ENCODE peak calls at places on chromosome 10, in nine cellular contexts. G is uterus, E is mammary epithelial cell, S is A549, I is adipocyte, U is lung, V is ascending aorta, P is cardiac muscle cell, T is heart left ventricle. L is an unnamed sample. For H3K4me1, the result is how much of the 10 kb centered on the place peaks cover.

GRCh38 chr10:77631241-77631640 is 6.4 kb downstream of the KCNMA1 start:
- DNase-seq in G (no peak), E (no peak), S (no peak), I (no peak), U (no peak), V (no peak), P (no peak), T (no peak), L (no peak)

GRCh38 chr10:45180507-45180906 is 134.9 kb downstream of the OR13A1 start:
- DNase-seq in G (no peak), E (no peak), S (no peak), I (no peak), U (no peak), V (no peak), P (no peak), T (no peak), L (no peak)

GRCh38 chr10:96998329-96998888 is 166.3 kb downstream of the LCOR start:
- DNase-seq in G (no peak), E (no peak), S (no peak), I (no peak), U (no peak), V (no peak), P (peak), T (no peak), L (no peak)

GRCh38 chr10:65341323-65341922 is 1584.4 kb upstream of the LRRTM3 start:
- DNase-seq in G (no peak), E (peak), S (no peak), I (no peak), U (no peak), V (no peak), P (peak), T (peak), L (no peak)

GRCh38 chr10:84230359-84230758 is 5.0 kb upstream of the LRIT2 start:
- DNase-seq in G (no peak), E (no peak), S (no peak), I (no peak), U (no peak), V (no peak), P (no peak), T (no peak), L (no peak)

GRCh38 chr10:114441107-114441506 is 36.8 kb upstream of the AFAP1L2 start:
- DNase-seq in G (no peak), E (no peak), S (no peak), I (no peak), U (no peak), V (no peak), P (no peak), T (no peak), L (no peak)

GRCh38 chr10:77873558-77874380 is 52.8 kb downstream of the DLG5 start:
- DNase-seq in G (peak), E (peak), S (peak), I (peak), U (peak), V (no peak), P (peak), T (no peak), L (no peak)

GRCh38 chr10:127983701-127984100 is 76.8 kb downstream of the PTPRE start:
- DNase-seq in G (no peak), E (no peak), S (no peak), I (no peak), U (no peak), V (no peak), P (no peak), T (no peak), L (no peak)

GRCh38 chr10:42477170-42477569 is 161.2 kb downstream of the ZNF33B start:
- DNase-seq in G (no peak), E (no peak), S (no peak), I (no peak), U (no peak), V (no peak), P (no peak), T (no peak), L (no peak)

GRCh38 chr10:72108811-72109618 is 20.7 kb upstream of the SPOCK2 start:
- DNase-seq in G (no peak), E (no peak), S (no peak), I (no peak), U (no peak), V (no peak), P (no peak), T (no peak), L (no peak)

GRCh38 chr10:97136744-97137143 is 49.0 kb downstream of the SLIT1 start:
- DNase-seq in G (no peak), E (no peak), S (no peak), I (no peak), U (no peak), V (no peak), P (no peak), T (no peak), L (no peak)

GRCh38 chr10:13299437-13300287 is at the start of gene PHYH:
- DNase-seq in G (peak), E (peak), S (peak), I (peak), U (peak), V (peak), P (peak), T (peak), L (peak)

GRCh38 chr10:88881922-88882645 is 2.0 kb downstream of the STAMBPL1 start:
- DNase-seq in G (no peak), E (no peak), S (no peak), I (peak), U (no peak), V (no peak), P (peak), T (no peak), L (no peak)

GRCh38 chr10:63128443-63128842 is 4.7 kb upstream of the NRBF2 start:
- DNase-seq in G (no peak), E (no peak), S (no peak), I (no peak), U (no peak), V (no peak), P (no peak), T (no peak), L (no peak)

GRCh38 chr10:133163889-133164815 is 4.1 kb downstream of the KNDC1 start:
- DNase-seq in G (peak), E (no peak), S (no peak), I (no peak), U (no peak), V (no peak), P (no peak), T (peak), L (no peak)

GRCh38 chr10:122112625-122113160 is 123.7 kb downstream of the TACC2 start:
- DNase-seq in G (peak), E (peak), S (peak), I (peak), U (peak), V (peak), P (peak), T (peak), L (no peak)

GRCh38 chr10:30749368-30749767 is 119.8 kb upstream of the LYZL2 start:
- DNase-seq in G (no peak), E (no peak), S (no peak), I (no peak), U (no peak), V (no peak), P (no peak), T (no peak), L (no peak)

GRCh38 chr10:8075282-8076260 is 21.1 kb downstream of the GATA3 start:
- DNase-seq in G (no peak), E (no peak), S (no peak), I (no peak), U (no peak), V (no peak), P (no peak), T (no peak), L (no peak)

GRCh38 chr10:82319558-82319957 is 444.6 kb downstream of the NRG3 start:
- DNase-seq in G (no peak), E (no peak), S (no peak), I (no peak), U (no peak), V (no peak), P (no peak), T (no peak), L (no peak)

GRCh38 chr10:30047430-30047829 is 12.0 kb downstream of the JCAD start:
- DNase-seq in G (no peak), E (no peak), S (no peak), I (no peak), U (no peak), V (no peak), P (no peak), T (no peak), L (no peak)

GRCh38 chr10:118962159-118962863 is 67.2 kb upstream of the NANOS1 start:
- DNase-seq in G (no peak), E (no peak), S (no peak), I (no peak), U (no peak), V (no peak), P (no peak), T (no peak), L (no peak)

GRCh38 chr10:72186633-72187330 is 29.0 kb upstream of the ANAPC16 start:
- DNase-seq in G (peak), E (peak), S (no peak), I (no peak), U (no peak), V (no peak), P (peak), T (peak), L (no peak)

GRCh38 chr10:13337827-13338196 is 10.3 kb downstream of the SEPHS1 start:
- DNase-seq in G (no peak), E (no peak), S (no peak), I (no peak), U (no peak), V (no peak), P (no peak), T (no peak), L (no peak)

GRCh38 chr10:87531908-87532622 is 27.4 kb downstream of the MINPP1 start:
- DNase-seq in G (no peak), E (no peak), S (no peak), I (peak), U (no peak), V (no peak), P (peak), T (no peak), L (no peak)

GRCh38 chr10:113058175-113058961 is 108.3 kb downstream of the TCF7L2 start:
- DNase-seq in G (no peak), E (peak), S (no peak), I (peak), U (no peak), V (no peak), P (peak), T (no peak), L (no peak)

GRCh38 chr10:49083256-49083655 is 32.1 kb downstream of the VSTM4 start:
- DNase-seq in G (peak), E (no peak), S (no peak), I (no peak), U (no peak), V (no peak), P (peak), T (peak), L (no peak)

GRCh38 chr10:70540789-70541360 is 61.7 kb downstream of the PRF1 start:
- DNase-seq in G (no peak), E (no peak), S (no peak), I (no peak), U (no peak), V (no peak), P (no peak), T (no peak), L (no peak)

GRCh38 chr10:36808625-36809362 is 316.6 kb upstream of the ANKRD30A start:
- DNase-seq in G (no peak), E (no peak), S (no peak), I (no peak), U (no peak), V (no peak), P (no peak), T (no peak), L (no peak)

GRCh38 chr10:60353519-60354258 is 36.0 kb downstream of the ANK3 start:
- DNase-seq in G (no peak), E (no peak), S (no peak), I (no peak), U (no peak), V (no peak), P (peak), T (peak), L (no peak)

GRCh38 chr10:5033061-5033770 is 29.6 kb upstream of the AKR1C2 start:
- DNase-seq in G (no peak), E (peak), S (peak), I (peak), U (no peak), V (no peak), P (peak), T (no peak), L (no peak)

GRCh38 chr10:78035025-78035424 is 1.4 kb downstream of the RPS24 start:
- DNase-seq in G (no peak), E (no peak), S (no peak), I (no peak), U (no peak), V (no peak), P (no peak), T (no peak), L (no peak)

GRCh38 chr10:43396061-43396927 is 12.7 kb downstream of the HNRNPF start:
- DNase-seq in G (peak), E (peak), S (peak), I (peak), U (peak), V (no peak), P (peak), T (peak), L (peak)

DNA sequence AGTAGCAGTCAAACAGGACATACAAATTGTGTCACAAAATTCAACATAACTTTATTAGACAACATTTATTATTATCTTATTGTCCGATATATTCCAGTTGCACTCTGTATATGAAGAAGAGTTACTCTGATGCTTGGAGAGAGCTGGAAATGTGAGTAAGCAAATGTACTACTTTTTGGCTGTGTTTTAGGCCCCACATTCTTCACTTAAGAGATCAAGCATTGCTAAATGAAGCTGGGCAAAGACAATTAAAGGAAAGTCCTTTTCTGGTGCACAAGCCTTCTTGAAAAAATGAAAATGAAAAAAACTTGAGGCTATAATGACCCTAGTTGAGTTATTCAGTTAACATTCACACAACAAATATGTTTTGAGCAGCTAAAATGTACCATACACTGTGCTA is 26.1 kb downstream of the MYPN start:
- DNase-seq in G (no peak), E (peak), S (no peak), I (peak), U (no peak), V (no peak), P (peak), T (no peak), L (no peak)
- H3K4me1 ChIP-seq in G (under half), E (under half), S (under half), I (under half), U (under half), V (under half), P (under half), T (under half), L (under half)

GRCh38 chr10:92238062-92238585 is 52.8 kb downstream of the CPEB3 start:
- DNase-seq in G (no peak), E (no peak), S (no peak), I (no peak), U (no peak), V (no peak), P (no peak), T (no peak), L (no peak)
- H3K4me1 ChIP-seq in G (under half), E (under half), S (under half), I (under half), U (under half), V (under half), P (under half), T (under half), L (under half)

GRCh38 chr10:79089579-79090110 is 20.9 kb downstream of the ZMIZ1 start:
- DNase-seq in G (no peak), E (no peak), S (no peak), I (no peak), U (no peak), V (no peak), P (no peak), T (no peak), L (no peak)

GRCh38 chr10:79092292-79092896 is 23.6 kb downstream of the ZMIZ1 start:
- DNase-seq in G (no peak), E (no peak), S (no peak), I (no peak), U (no peak), V (no peak), P (no peak), T (no peak), L (no peak)

GRCh38 chr10:79088613-79089355 is 20.0 kb downstream of the ZMIZ1 start:
- DNase-seq in G (no peak), E (no peak), S (no peak), I (no peak), U (no peak), V (no peak), P (no peak), T (no peak), L (no peak)

GRCh38 chr10:79088176-79088575 is 19.4 kb downstream of the ZMIZ1 start:
- DNase-seq in G (no peak), E (peak), S (no peak), I (no peak), U (no peak), V (no peak), P (no peak), T (peak), L (no peak)

GRCh38 chr10:79090134-79090803 is 21.5 kb downstream of the ZMIZ1 start:
- DNase-seq in G (no peak), E (no peak), S (no peak), I (peak), U (no peak), V (no peak), P (peak), T (no peak), L (no peak)
- H3K4me1 ChIP-seq in G (under half), E (under half), S (half or more), I (half or more), U (under half), V (under half), P (under half), T (half or more), L (under half)

GRCh38 chr10:131907679-131908078 is 6.9 kb downstream of the PPP2R2D start:
- DNase-seq in G (no peak), E (no peak), S (no peak), I (no peak), U (no peak), V (no peak), P (no peak), T (no peak), L (no peak)

GRCh38 chr10:131908151-131908550 is 7.3 kb downstream of the PPP2R2D start:
- DNase-seq in G (no peak), E (no peak), S (no peak), I (no peak), U (no peak), V (no peak), P (no peak), T (no peak), L (no peak)

GRCh38 chr10:131905279-131905595 is 4.4 kb downstream of the PPP2R2D start:
- DNase-seq in G (no peak), E (no peak), S (no peak), I (no peak), U (no peak), V (no peak), P (no peak), T (no peak), L (no peak)

GRCh38 chr10:131905603-131906268 is 4.9 kb downstream of the PPP2R2D start:
- DNase-seq in G (no peak), E (no peak), S (no peak), I (no peak), U (no peak), V (no peak), P (no peak), T (no peak), L (no peak)

GRCh38 chr10:131906269-131906639 is 5.4 kb downstream of the PPP2R2D start:
- DNase-seq in G (no peak), E (no peak), S (no peak), I (no peak), U (no peak), V (no peak), P (no peak), T (no peak), L (no peak)
- H3K4me1 ChIP-seq in G (under half), E (under half), S (half or more), I (under half), U (under half), V (under half), P (under half), T (under half), L (half or more)

GRCh38 chr10:1054684-1055083 is 1.5 kb upstream of the WDR37 start:
- DNase-seq in G (no peak), E (peak), S (no peak), I (no peak), U (no peak), V (no peak), P (no peak), T (no peak), L (no peak)
- H3K4me1 ChIP-seq in G (under half), E (under half), S (under half), I (under half), U (under half), V (under half), P (under half), T (under half), L (under half)

DNA sequence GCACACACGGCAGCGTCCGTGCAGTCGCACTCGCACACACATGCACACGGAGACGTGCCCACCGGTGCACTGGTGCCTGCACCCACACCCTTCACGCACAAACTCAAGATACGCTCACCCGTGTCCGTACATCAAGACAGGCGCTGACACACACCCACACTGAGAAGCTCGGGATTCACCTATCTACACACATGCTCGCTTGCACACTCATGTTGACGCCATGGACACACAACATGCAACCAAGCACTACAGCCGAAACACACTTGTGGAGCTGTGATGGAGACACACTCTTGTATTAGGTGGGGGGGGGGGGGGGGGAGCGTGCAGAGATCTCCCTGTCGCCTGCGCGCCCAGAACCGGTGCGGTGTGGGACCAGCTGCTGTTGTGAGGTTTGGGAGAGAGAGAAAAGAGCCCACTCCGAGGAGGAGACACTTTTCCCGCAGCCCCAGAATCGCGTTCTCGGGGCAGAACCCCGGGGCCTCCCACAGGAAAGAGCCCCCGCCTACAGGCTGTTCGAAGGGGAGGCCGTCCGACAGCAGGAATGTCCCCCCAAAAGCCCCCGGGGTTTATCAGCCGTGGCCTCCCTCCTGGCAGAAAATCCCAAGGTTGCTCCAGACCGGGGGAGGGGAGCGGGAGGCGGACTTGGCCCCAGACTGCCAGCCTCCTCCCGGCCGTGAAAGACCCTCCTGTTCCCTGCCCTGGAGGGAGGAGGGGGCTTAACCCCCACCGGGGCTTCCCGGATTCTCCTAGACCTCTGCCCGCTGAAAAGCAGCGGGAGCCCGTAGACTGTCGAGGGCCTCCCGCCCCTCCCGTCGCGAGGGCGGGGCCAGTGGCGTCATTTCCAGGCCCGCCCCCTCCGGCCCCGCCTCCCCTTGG is 466 bp upstream of the NFKB2 start:
- DNase-seq in G (peak), E (peak), S (peak), I (peak), U (peak), V (peak), P (peak), T (peak), L (peak)
- H3K4me1 ChIP-seq in G (under half), E (under half), S (under half), I (under half), U (under half), V (under half), P (under half), T (under half), L (under half)

GRCh38 chr10:120511165-120511564 is 54.1 kb downstream of the PLPP4 start:
- DNase-seq in G (no peak), E (peak), S (no peak), I (no peak), U (no peak), V (no peak), P (no peak), T (no peak), L (no peak)
- H3K4me1 ChIP-seq in G (under half), E (half or more), S (under half), I (under half), U (under half), V (under half), P (under half), T (under half), L (under half)

L was measured in naive thymus-derived CD4-positive, alpha-beta T cell.